ENCODE peak calls at places on chromosome 21, in four cellular contexts. H, B, U and G are unnamed samples.
A peak's percentile ranks its signal among the peaks of the same experiment; 100 is the strongest.

GRCh38 chr21:25639167-25639921 is at the start of gene JAM2:
- DNase-seq in H (no peak), B (peak; percentile 58), U (peak; percentile 67), G (peak; percentile 14)

GRCh38 chr21:33949516-33950424 is 34.2 kb upstream of the ATP5PO start:
- DNase-seq in H (no peak), B (no peak), U (no peak), G (no peak)

GRCh38 chr21:45831991-45832740 is 149.4 kb upstream of the COL6A1 start:
- DNase-seq in H (peak; percentile 39), B (no peak), U (no peak), G (peak; percentile 50)

GRCh38 chr21:35254006-35254751 is 205.1 kb upstream of the RUNX1 start:
- DNase-seq in H (peak; percentile 60), B (no peak), U (no peak), G (peak; percentile 76)

GRCh38 chr21:44421901-44422840 is 33.1 kb upstream of the LRRC3 start:
- DNase-seq in H (no peak), B (no peak), U (peak; percentile 24), G (no peak)

GRCh38 chr21:35044128-35044527 is 5.0 kb downstream of the RUNX1 start:
- DNase-seq in H (no peak), B (no peak), U (no peak), G (no peak)

GRCh38 chr21:34583926-34584563 is 30.9 kb downstream of the RCAN1 start:
- DNase-seq in H (no peak), B (no peak), U (no peak), G (no peak)

GRCh38 chr21:33481314-33481943 is 1.7 kb upstream of the TMEM50B start:
- DNase-seq in H (no peak), B (no peak), U (no peak), G (no peak)

GRCh38 chr21:44574457-44575306 is 1.2 kb downstream of the KRTAP10-4 start:
- DNase-seq in H (no peak), B (peak; percentile 38), U (no peak), G (no peak)

GRCh38 chr21:26800001-26800400 is 45.2 kb downstream of the ADAMTS1 start:
- DNase-seq in H (no peak), B (no peak), U (peak; percentile 65), G (peak; percentile 77)

GRCh38 chr21:44427241-44428120 is 27.8 kb upstream of the LRRC3 start:
- DNase-seq in H (no peak), B (no peak), U (peak; percentile 52), G (no peak)

GRCh38 chr21:35476616-35477395 is 427.7 kb upstream of the RUNX1 start:
- DNase-seq in H (peak; percentile 37), B (no peak), U (no peak), G (peak; percentile 77)

GRCh38 chr21:29360799-29361765 is 62.4 kb downstream of the BACH1 start:
- DNase-seq in H (no peak), B (no peak), U (no peak), G (no peak)

GRCh38 chr21:26437326-26438009 is 135.6 kb downstream of the CYYR1 start:
- DNase-seq in H (no peak), B (peak; percentile 11), U (no peak), G (no peak)

GRCh38 chr21:33063365-33063883 is 6.5 kb upstream of the OLIG1 start:
- DNase-seq in H (no peak), B (no peak), U (no peak), G (no peak)

DNA sequence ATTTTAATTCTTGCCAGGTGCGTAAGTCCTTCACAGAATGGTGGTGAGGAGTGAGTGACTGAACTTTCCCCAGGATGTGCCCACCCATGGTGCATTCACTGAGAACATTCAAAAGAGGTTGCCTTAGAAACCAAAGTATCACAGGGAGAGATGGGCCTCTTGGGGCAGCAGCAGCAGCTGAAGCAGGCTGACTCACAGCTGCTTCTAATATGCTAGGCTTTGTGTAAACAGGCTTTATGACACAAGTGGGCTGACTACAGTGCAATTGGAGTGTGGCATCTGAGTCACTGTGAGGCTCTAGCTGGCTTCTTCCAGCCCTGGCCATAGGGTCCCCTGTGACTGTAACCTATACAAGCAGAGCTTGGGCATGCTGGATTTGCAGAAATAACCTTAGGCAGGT is 12.6 kb downstream of the PIGP start:
- DNase-seq in H (peak; percentile 86), B (peak; percentile 96), U (peak; percentile 73), G (peak; percentile 96)
- TF ChIP-seq CTCF in H (peak; percentile 38), B (no peak), U (no peak), G (no peak)

DNA sequence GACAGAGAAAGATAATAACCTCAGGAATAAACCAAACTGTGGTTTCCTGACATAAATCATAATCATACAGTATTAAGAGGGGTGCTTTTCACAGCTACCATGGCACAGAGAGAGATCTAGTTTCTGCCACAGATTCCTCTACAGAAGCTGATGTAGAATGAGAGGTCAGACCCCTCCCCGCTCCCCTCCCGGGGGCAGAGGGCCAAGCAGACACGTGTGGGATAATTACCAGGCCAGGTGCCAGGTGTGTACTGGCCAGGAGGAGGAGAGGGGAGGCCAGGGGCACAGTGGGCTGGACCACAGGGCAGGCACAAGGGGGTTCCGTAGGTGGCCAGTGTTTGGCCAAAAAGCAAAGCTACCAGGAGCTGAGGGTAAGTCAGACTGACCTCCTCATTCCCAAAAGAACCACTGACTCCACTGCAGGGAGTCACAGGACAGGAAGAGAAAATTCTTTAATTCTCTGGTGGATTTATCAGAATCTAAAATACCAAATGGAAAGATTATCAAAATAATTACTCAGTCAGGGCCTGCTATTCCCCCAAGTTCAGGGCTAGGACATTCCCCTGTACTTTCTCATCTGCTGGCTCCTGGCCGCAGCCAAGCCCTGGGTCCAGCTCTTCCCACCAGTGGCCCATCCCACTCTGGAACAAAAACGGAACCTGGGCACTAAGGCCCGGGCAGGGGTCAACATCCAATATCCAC is 30.0 kb downstream of the C2CD2 start:
- DNase-seq in H (no peak), B (no peak), U (peak; percentile 76), G (peak; percentile 15)
- H3K4me3 ChIP-seq in H (no peak overlapping the region), B (no peak overlapping the region), U (peak overlapping the region; percentile 45), G (no peak overlapping the region)

GRCh38 chr21:18204931-18205330 is 39.7 kb upstream of the CHODL start:
- DNase-seq in H (no peak), B (peak; percentile 11), U (no peak), G (no peak)
- TF ChIP-seq CTCF in H (no peak), B (peak; percentile 25), U (no peak), G (no peak)

GRCh38 chr21:37297364-37297763 is 30.2 kb upstream of the VPS26C start:
- DNase-seq in H (no peak), B (no peak), U (no peak), G (no peak)
- H3K4me3 ChIP-seq in H (no peak overlapping the region), B (no peak overlapping the region), U (no peak overlapping the region), G (no peak overlapping the region)

GRCh38 chr21:14244911-14245310 is 29.0 kb downstream of the RBM11 start:
- DNase-seq in H (no peak), B (no peak), U (no peak), G (no peak)

GRCh38 chr21:14241322-14241721 is 25.4 kb downstream of the RBM11 start:
- DNase-seq in H (no peak), B (no peak), U (no peak), G (no peak)

GRCh38 chr21:14243461-14243860 is 27.5 kb downstream of the RBM11 start:
- DNase-seq in H (no peak), B (peak; percentile 54), U (no peak), G (no peak)

DNA sequence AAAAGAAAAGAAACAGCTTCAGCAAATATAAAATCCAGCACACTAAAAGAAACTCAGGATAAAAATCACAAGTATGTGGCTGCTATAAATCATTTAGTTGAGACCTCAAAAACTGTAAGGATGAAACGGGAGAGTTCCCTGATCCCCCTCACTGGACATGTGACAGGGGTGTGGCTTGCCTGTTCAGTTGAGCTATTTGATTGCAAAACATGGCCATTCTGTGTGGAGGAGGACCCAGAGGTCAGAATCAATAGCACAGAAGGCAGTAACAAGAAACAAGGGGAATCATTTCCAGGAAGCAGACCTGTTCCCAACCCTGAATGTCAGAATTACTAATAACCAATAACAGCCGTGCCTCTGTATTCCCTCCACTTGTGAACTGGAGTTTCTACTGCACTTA is 27.9 kb downstream of the RBM11 start:
- DNase-seq in H (no peak), B (peak; percentile 43), U (no peak), G (peak; percentile 10)
- TF ChIP-seq CTCF in H (no peak), B (no peak), U (no peak), G (no peak)

DNA sequence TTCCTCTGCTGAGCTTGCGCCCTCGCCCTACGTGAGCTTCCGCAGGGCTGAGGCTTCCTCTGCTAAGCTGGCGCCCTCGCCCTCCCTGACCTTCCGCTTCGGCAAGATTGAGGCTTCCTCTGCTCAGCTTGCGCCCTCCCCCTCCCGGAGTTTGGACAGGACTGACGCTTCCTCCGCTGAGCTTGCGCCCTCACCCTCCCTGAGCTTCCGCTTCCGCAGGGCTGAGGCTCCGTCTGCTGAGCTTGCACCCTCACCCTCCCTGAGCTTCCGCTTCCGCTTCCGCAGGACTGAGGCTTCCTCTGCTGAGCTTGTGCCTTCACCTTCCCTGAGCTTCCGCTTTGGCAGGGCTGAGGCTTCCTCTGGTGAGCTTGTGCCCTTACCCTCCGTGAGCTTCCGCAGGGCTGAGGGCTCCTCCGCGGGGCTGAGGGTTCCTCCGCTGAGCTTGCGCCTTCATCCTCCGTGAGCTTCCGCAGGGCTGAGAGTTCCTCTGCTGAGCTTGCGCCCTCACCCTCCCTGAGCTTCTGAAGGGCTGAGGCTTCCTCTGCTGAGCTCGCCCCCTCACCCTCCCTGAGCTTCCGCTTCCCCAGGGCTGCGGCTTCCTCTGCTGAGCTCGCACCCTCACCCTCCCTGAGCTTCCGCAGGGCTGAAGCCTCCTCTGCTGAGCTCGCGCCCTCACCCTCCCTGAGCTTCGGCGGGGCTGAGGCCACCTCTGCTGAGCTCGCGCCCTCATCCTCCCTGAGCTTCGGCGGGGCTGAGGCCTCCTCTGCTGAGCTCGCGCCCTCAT is 753.6 kb upstream of the TPTE start:
- DNase-seq in H (no peak), B (no peak), U (no peak), G (no peak)
- H3K4me3 ChIP-seq in H (no peak overlapping the region), B (no peak overlapping the region), U (no peak overlapping the region), G (no peak overlapping the region)

DNA sequence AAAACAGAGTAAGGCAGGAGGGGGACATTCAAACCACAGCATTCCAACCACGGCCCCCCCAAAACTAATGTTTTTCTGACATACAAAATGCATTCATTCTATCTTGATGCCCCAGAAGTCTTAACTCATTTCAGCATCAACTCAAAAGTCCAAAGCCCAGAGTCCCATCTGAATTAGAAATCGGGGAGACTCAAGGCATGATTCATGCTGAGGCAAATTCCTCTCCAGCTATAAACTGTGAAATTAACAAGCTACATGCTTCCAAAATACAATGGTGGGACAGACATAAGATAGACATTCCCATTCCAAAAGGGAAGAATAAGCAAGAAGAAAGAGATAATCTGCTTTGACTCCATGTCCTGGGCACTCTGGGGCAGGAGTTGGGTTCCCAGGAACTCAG is 73.9 kb downstream of the KCNJ15 start:
- DNase-seq in H (no peak), B (no peak), U (no peak), G (no peak)
- TF ChIP-seq CTCF in H (no peak), B (no peak), U (no peak), G (no peak)

GRCh38 chr21:42692688-42693087 is 39.3 kb downstream of the PDE9A start:
- DNase-seq in H (no peak), B (no peak), U (no peak), G (no peak)
- H3K4me3 ChIP-seq in H (no peak overlapping the region), B (no peak overlapping the region), U (no peak overlapping the region), G (no peak overlapping the region)